ENCODE peak calls at places on chromosomes 13 and 19, in four cellular contexts. One of them, this sample, is unnamed.

GRCh38 chr19:54418930-54419800 is 3.9 kb downstream of the TTYH1 start:
- DNase-seq in IMR-90: no peak
- DNase-seq in H9: no peak
- DNase-seq in H1: peak; percentile 51
- DNase-seq in this sample: no peak

GRCh38 chr19:47573076-47574026 is at the start of gene ZNF541:
- DNase-seq in IMR-90: peak; percentile 12
- DNase-seq in H9: no peak
- DNase-seq in H1: no peak
- DNase-seq in this sample: no peak

GRCh38 chr19:38444026-38444425 is 10.5 kb downstream of the RYR1 start:
- DNase-seq in IMR-90: no peak
- DNase-seq in H9: no peak
- DNase-seq in H1: no peak
- DNase-seq in this sample: no peak

GRCh38 chr13:54573186-54573585 is 1544.6 kb downstream of the OLFM4 start:
- DNase-seq in IMR-90: no peak
- DNase-seq in H9: peak; percentile 46
- DNase-seq in H1: no peak
- DNase-seq in this sample: no peak

GRCh38 chr19:52739576-52739975 is 4.7 kb upstream of the ZNF611 start:
- DNase-seq in IMR-90: no peak
- DNase-seq in H9: peak; percentile 73
- DNase-seq in H1: no peak
- DNase-seq in this sample: no peak

GRCh38 chr19:47447470-47448359 is 24.0 kb downstream of the SLC8A2 start:
- DNase-seq in IMR-90: peak; percentile 22
- DNase-seq in H9: peak; percentile 99
- DNase-seq in H1: peak; percentile 100
- DNase-seq in this sample: peak; percentile 92

GRCh38 chr13:28819046-28819747 is 942 bp upstream of the MTUS2 start:
- DNase-seq in IMR-90: peak; percentile 12
- DNase-seq in H9: no peak
- DNase-seq in H1: peak; percentile 76
- DNase-seq in this sample: peak; percentile 52

GRCh38 chr13:30194906-30195305 is 112.4 kb downstream of the KATNAL1 start:
- DNase-seq in IMR-90: no peak
- DNase-seq in H9: no peak
- DNase-seq in H1: no peak
- DNase-seq in this sample: peak; percentile 96

GRCh38 chr13:104318121-104318520 is 1251.9 kb upstream of the SLC10A2 start:
- DNase-seq in IMR-90: peak; percentile 49
- DNase-seq in H9: no peak
- DNase-seq in H1: no peak
- DNase-seq in this sample: no peak

GRCh38 chr13:34322416-34323074 is 504.6 kb downstream of the RFC3 start:
- DNase-seq in IMR-90: no peak
- DNase-seq in H9: no peak
- DNase-seq in H1: no peak
- DNase-seq in this sample: no peak

GRCh38 chr13:94192576-94192975 is 286.9 kb downstream of the DCT start:
- DNase-seq in IMR-90: peak; percentile 26
- DNase-seq in H9: peak; percentile 57
- DNase-seq in H1: peak; percentile 74
- DNase-seq in this sample: peak; percentile 64

GRCh38 chr19:7355151-7355845 is 6.6 kb downstream of the ARHGEF18 start:
- DNase-seq in IMR-90: peak; percentile 59
- DNase-seq in H9: no peak
- DNase-seq in H1: no peak
- DNase-seq in this sample: no peak
- H3K56ac ChIP-seq in IMR-90: no peak overlapping the region
- H3K56ac ChIP-seq in H9: no peak overlapping the region
- H3K56ac ChIP-seq in H1: no peak overlapping the region
- H3K56ac ChIP-seq in this sample: no peak overlapping the region

GRCh38 chr19:8571006-8571411 is 6.2 kb downstream of the MYO1F start:
- DNase-seq in IMR-90: peak; percentile 68
- DNase-seq in H9: no peak
- DNase-seq in H1: no peak
- DNase-seq in this sample: no peak

GRCh38 chr19:8569066-8569761 is 8.0 kb downstream of the MYO1F start:
- DNase-seq in IMR-90: peak; percentile 96
- DNase-seq in H9: no peak
- DNase-seq in H1: no peak
- DNase-seq in this sample: no peak

GRCh38 chr19:8567522-8568172 is 9.6 kb downstream of the MYO1F start:
- DNase-seq in IMR-90: no peak
- DNase-seq in H9: no peak
- DNase-seq in H1: no peak
- DNase-seq in this sample: no peak

GRCh38 chr19:8561071-8561764 is 16.0 kb downstream of the MYO1F start:
- DNase-seq in IMR-90: no peak
- DNase-seq in H9: peak; percentile 69
- DNase-seq in H1: no peak
- DNase-seq in this sample: peak; percentile 61

GRCh38 chr19:8566855-8567254 is 10.4 kb downstream of the MYO1F start:
- DNase-seq in IMR-90: no peak
- DNase-seq in H9: no peak
- DNase-seq in H1: no peak
- DNase-seq in this sample: no peak
- H3K56ac ChIP-seq in IMR-90: no peak overlapping the region
- H3K56ac ChIP-seq in H9: no peak overlapping the region
- H3K56ac ChIP-seq in H1: no peak overlapping the region
- H3K56ac ChIP-seq in this sample: no peak overlapping the region

GRCh38 chr13:22196777-22197176 is 525.9 kb downstream of the FGF9 start:
- DNase-seq in IMR-90: no peak
- DNase-seq in H9: no peak
- DNase-seq in H1: no peak
- DNase-seq in this sample: no peak

GRCh38 chr13:22195726-22196125 is 524.9 kb downstream of the FGF9 start:
- DNase-seq in IMR-90: no peak
- DNase-seq in H9: no peak
- DNase-seq in H1: no peak
- DNase-seq in this sample: no peak

GRCh38 chr13:22198656-22199217 is 527.9 kb downstream of the FGF9 start:
- DNase-seq in IMR-90: no peak
- DNase-seq in H9: no peak
- DNase-seq in H1: no peak
- DNase-seq in this sample: no peak

GRCh38 chr13:22200469-22200868 is 529.6 kb downstream of the FGF9 start:
- DNase-seq in IMR-90: no peak
- DNase-seq in H9: no peak
- DNase-seq in H1: no peak
- DNase-seq in this sample: no peak

GRCh38 chr13:22198001-22198400 is 527.1 kb downstream of the FGF9 start:
- DNase-seq in IMR-90: no peak
- DNase-seq in H9: no peak
- DNase-seq in H1: no peak
- DNase-seq in this sample: no peak
- H3K56ac ChIP-seq in IMR-90: no peak overlapping the region
- H3K56ac ChIP-seq in H9: no peak overlapping the region
- H3K56ac ChIP-seq in H1: no peak overlapping the region
- H3K56ac ChIP-seq in this sample: no peak overlapping the region

GRCh38 chr19:56476093-56476492 is 1.1 kb downstream of the ZNF667 start:
- DNase-seq in IMR-90: no peak
- DNase-seq in H9: no peak
- DNase-seq in H1: no peak
- DNase-seq in this sample: no peak
- H3K56ac ChIP-seq in IMR-90: no peak overlapping the region
- H3K56ac ChIP-seq in H9: no peak overlapping the region
- H3K56ac ChIP-seq in H1: no peak overlapping the region
- H3K56ac ChIP-seq in this sample: no peak overlapping the region

GRCh38 chr13:31896427-31896826 is 135.1 kb upstream of the FRY start:
- DNase-seq in IMR-90: peak; percentile 63
- DNase-seq in H9: no peak
- DNase-seq in H1: no peak
- DNase-seq in this sample: peak; percentile 13
- H3K56ac ChIP-seq in IMR-90: no peak overlapping the region
- H3K56ac ChIP-seq in H9: no peak overlapping the region
- H3K56ac ChIP-seq in H1: no peak overlapping the region
- H3K56ac ChIP-seq in this sample: no peak overlapping the region